ENCODE peak calls at places on chromosomes 11 and 22, in ten cellular contexts. E, N, H, G, C, X, A, Y, Z and J are unnamed samples.
A peak's percentile ranks its signal among the peaks of the same experiment; 100 is the strongest.

GRCh38 chr22:37025500-37026070 is 6.0 kb downstream of the MPST start:
- DNase-seq in Y (no peak), C (no peak), N (no peak), H (no peak), Z (no peak), E (no peak), A (no peak), X (no peak), G (no peak), J (no peak)

GRCh38 chr11:47259178-47259977 is 1.6 kb downstream of the NR1H3 start:
- DNase-seq in G (peak; percentile 72), C (no peak), E (peak; percentile 25), N (peak; percentile 30), Y (peak; percentile 31), A (peak; percentile 25), X (peak; percentile 35), Z (peak; percentile 60), H (peak; percentile 39), J (peak; percentile 59)

GRCh38 chr22:46619240-46619829 is 851 bp upstream of the GRAMD4 start:
- DNase-seq in X (peak; percentile 66), E (no peak), Y (no peak), A (peak; percentile 39), C (no peak), N (no peak), H (no peak), Z (no peak), G (no peak), J (no peak)

GRCh38 chr11:16791494-16791961 is 53.1 kb downstream of the C11orf58 start:
- DNase-seq in C (peak; percentile 69), Z (no peak), G (no peak), H (peak; percentile 58), X (peak; percentile 96), A (no peak), N (peak; percentile 95), E (no peak), Y (no peak), J (peak; percentile 97)

GRCh38 chr11:76810151-76810853 is 27.1 kb downstream of the TSKU start:
- DNase-seq in C (no peak), E (no peak), Y (no peak), X (no peak), A (peak; percentile 22), H (peak; percentile 56), N (no peak), G (no peak), Z (peak; percentile 62), J (peak; percentile 59)

GRCh38 chr22:48758905-48759875 is 1068.5 kb downstream of the BRD1 start:
- DNase-seq in Z (no peak), H (no peak), A (no peak), N (no peak), Y (no peak), X (no peak), G (peak; percentile 25), E (peak; percentile 4), C (no peak), J (no peak)

GRCh38 chr11:9884601-9885000 is 220.7 kb downstream of the SWAP70 start:
- DNase-seq in Y (no peak), G (no peak), E (no peak), N (peak; percentile 57), H (no peak), Z (no peak), X (no peak), C (no peak), A (no peak), J (no peak)

GRCh38 chr22:47367993-47368945 is 605.8 kb downstream of the TBC1D22A start:
- DNase-seq in A (no peak), C (no peak), E (no peak), Z (no peak), H (no peak), G (peak; percentile 23), Y (no peak), N (no peak), X (no peak), J (no peak)

GRCh38 chr11:391117-392017 is 2.6 kb upstream of the PKP3 start:
- DNase-seq in Z (no peak), G (no peak), X (no peak), C (no peak), E (no peak), H (no peak), N (no peak), Y (no peak), A (no peak), J (no peak)

GRCh38 chr11:62775646-62776045 is 4.5 kb downstream of the TAF6L start:
- DNase-seq in N (no peak), A (no peak), Y (no peak), C (no peak), X (no peak), G (no peak), E (no peak), H (no peak), Z (no peak), J (no peak)

GRCh38 chr11:45593992-45594391 is 71.4 kb downstream of the CHST1 start:
- DNase-seq in C (no peak), H (no peak), N (no peak), X (peak; percentile 3), G (no peak), E (no peak), Y (no peak), A (no peak), Z (peak; percentile 31), J (no peak)

GRCh38 chr11:8008212-8008611 is 21.1 kb downstream of the EIF3F start:
- DNase-seq in E (peak; percentile 1), X (no peak), Y (no peak), A (no peak), H (no peak), Z (no peak), C (no peak), G (peak; percentile 13), N (no peak), J (no peak)

GRCh38 chr11:76410771-76411423 is 29.8 kb downstream of the GVQW3 start:
- DNase-seq in Y (no peak), H (no peak), X (no peak), Z (no peak), C (no peak), N (no peak), E (no peak), A (no peak), G (no peak), J (no peak)

GRCh38 chr22:46007848-46008261 is 30.9 kb upstream of the WNT7B start:
- DNase-seq in Z (no peak), H (no peak), A (peak; percentile 88), X (peak; percentile 92), E (no peak), Y (peak; percentile 59), G (no peak), N (peak; percentile 87), C (peak; percentile 73), J (peak; percentile 96)